ENCODE peak calls at places on chromosomes 3 and 15, in nine cellular contexts. One of them, this sample, is unnamed.

GRCh38 chr15:89781891-89782618 is 5.9 kb downstream of the MESP2 start:
- DNase-seq in A549: no peak
- DNase-seq in H1: no peak
- DNase-seq in fibroblast of lung: peak; percentile 76
- DNase-seq in AG04450: no peak
- DNase-seq in CD4-positive, CD25-positive, alpha-beta regulatory T cell: no peak
- DNase-seq in GM23248: peak; percentile 92
- DNase-seq in HCT116: peak; percentile 39
- DNase-seq in iPS DF 6.9: no peak
- DNase-seq in this sample: no peak

GRCh38 chr3:14336414-14337285 is 65.8 kb upstream of the SLC6A6 start:
- DNase-seq in H1: no peak
- DNase-seq in A549: no peak
- DNase-seq in AG04450: no peak
- DNase-seq in CD4-positive, CD25-positive, alpha-beta regulatory T cell: no peak
- DNase-seq in HCT116: no peak
- DNase-seq in GM23248: no peak
- DNase-seq in fibroblast of lung: no peak
- DNase-seq in iPS DF 6.9: no peak
- DNase-seq in this sample: no peak

GRCh38 chr15:66955871-66956585 is 109.4 kb upstream of the SMAD3 start:
- DNase-seq in HCT116: peak; percentile 56
- DNase-seq in iPS DF 6.9: no peak
- DNase-seq in AG04450: no peak
- DNase-seq in A549: peak; percentile 67
- DNase-seq in H1: no peak
- DNase-seq in fibroblast of lung: peak; percentile 82
- DNase-seq in CD4-positive, CD25-positive, alpha-beta regulatory T cell: no peak
- DNase-seq in GM23248: peak; percentile 84
- DNase-seq in this sample: peak; percentile 40

GRCh38 chr3:189132125-189132744 is 39.5 kb upstream of the TPRG1 start:
- DNase-seq in GM23248: peak; percentile 90
- DNase-seq in A549: peak; percentile 22
- DNase-seq in AG04450: peak; percentile 41
- DNase-seq in fibroblast of lung: peak; percentile 94
- DNase-seq in HCT116: peak; percentile 93
- DNase-seq in iPS DF 6.9: no peak
- DNase-seq in H1: no peak
- DNase-seq in CD4-positive, CD25-positive, alpha-beta regulatory T cell: peak; percentile 95
- DNase-seq in this sample: no peak

GRCh38 chr15:33200444-33200843 is 5.9 kb upstream of the FMN1 start:
- DNase-seq in HCT116: no peak
- DNase-seq in AG04450: no peak
- DNase-seq in H1: no peak
- DNase-seq in iPS DF 6.9: no peak
- DNase-seq in fibroblast of lung: peak; percentile 77
- DNase-seq in GM23248: no peak
- DNase-seq in A549: no peak
- DNase-seq in CD4-positive, CD25-positive, alpha-beta regulatory T cell: no peak
- DNase-seq in this sample: no peak

GRCh38 chr15:36738817-36739216 is 159.4 kb downstream of the CDIN1 start:
- DNase-seq in fibroblast of lung: no peak
- DNase-seq in HCT116: no peak
- DNase-seq in iPS DF 6.9: no peak
- DNase-seq in A549: no peak
- DNase-seq in AG04450: no peak
- DNase-seq in GM23248: no peak
- DNase-seq in H1: no peak
- DNase-seq in CD4-positive, CD25-positive, alpha-beta regulatory T cell: no peak
- DNase-seq in this sample: no peak

GRCh38 chr15:94421711-94422110 is 190.3 kb downstream of the MCTP2 start:
- DNase-seq in AG04450: no peak
- DNase-seq in HCT116: no peak
- DNase-seq in fibroblast of lung: peak; percentile 4
- DNase-seq in GM23248: no peak
- DNase-seq in A549: no peak
- DNase-seq in iPS DF 6.9: no peak
- DNase-seq in H1: no peak
- DNase-seq in CD4-positive, CD25-positive, alpha-beta regulatory T cell: no peak
- DNase-seq in this sample: no peak

GRCh38 chr15:49428392-49429095 is 5.5 kb downstream of the FGF7 start:
- DNase-seq in A549: no peak
- DNase-seq in HCT116: no peak
- DNase-seq in GM23248: peak; percentile 69
- DNase-seq in AG04450: no peak
- DNase-seq in fibroblast of lung: peak; percentile 40
- DNase-seq in H1: no peak
- DNase-seq in CD4-positive, CD25-positive, alpha-beta regulatory T cell: no peak
- DNase-seq in iPS DF 6.9: no peak
- DNase-seq in this sample: no peak

GRCh38 chr3:57594576-57594975 is 2.6 kb downstream of the ARF4 start:
- DNase-seq in A549: no peak
- DNase-seq in H1: no peak
- DNase-seq in CD4-positive, CD25-positive, alpha-beta regulatory T cell: no peak
- DNase-seq in AG04450: no peak
- DNase-seq in HCT116: no peak
- DNase-seq in iPS DF 6.9: no peak
- DNase-seq in fibroblast of lung: no peak
- DNase-seq in GM23248: no peak
- DNase-seq in this sample: no peak
- H3K4me3 ChIP-seq in A549: peak overlapping the region; percentile 84
- H3K4me3 ChIP-seq in H1: no peak overlapping the region
- H3K4me3 ChIP-seq in CD4-positive, CD25-positive, alpha-beta regulatory T cell: peak overlapping the region; percentile 88
- H3K4me3 ChIP-seq in AG04450: peak overlapping the region; percentile 100
- H3K4me3 ChIP-seq in HCT116: no peak overlapping the region
- H3K4me3 ChIP-seq in iPS DF 6.9: no peak overlapping the region
- H3K4me3 ChIP-seq in fibroblast of lung: peak overlapping the region; percentile 60
- H3K4me3 ChIP-seq in GM23248: peak overlapping the region; percentile 98
- H3K4me3 ChIP-seq in this sample: peak overlapping the region; percentile 80

GRCh38 chr3:174204765-174205164 is 654.4 kb upstream of the NAALADL2 start:
- DNase-seq in HCT116: no peak
- DNase-seq in AG04450: no peak
- DNase-seq in iPS DF 6.9: no peak
- DNase-seq in H1: no peak
- DNase-seq in CD4-positive, CD25-positive, alpha-beta regulatory T cell: no peak
- DNase-seq in GM23248: no peak
- DNase-seq in A549: no peak
- DNase-seq in fibroblast of lung: no peak
- DNase-seq in this sample: no peak

GRCh38 chr3:174206607-174207192 is 652.4 kb upstream of the NAALADL2 start:
- DNase-seq in iPS DF 6.9: no peak
- DNase-seq in H1: no peak
- DNase-seq in A549: no peak
- DNase-seq in HCT116: no peak
- DNase-seq in CD4-positive, CD25-positive, alpha-beta regulatory T cell: no peak
- DNase-seq in GM23248: peak; percentile 3
- DNase-seq in AG04450: no peak
- DNase-seq in fibroblast of lung: no peak
- DNase-seq in this sample: no peak

GRCh38 chr3:174202561-174202960 is 656.6 kb upstream of the NAALADL2 start:
- DNase-seq in CD4-positive, CD25-positive, alpha-beta regulatory T cell: no peak
- DNase-seq in H1: no peak
- DNase-seq in HCT116: no peak
- DNase-seq in iPS DF 6.9: no peak
- DNase-seq in AG04450: no peak
- DNase-seq in GM23248: peak; percentile 59
- DNase-seq in A549: no peak
- DNase-seq in fibroblast of lung: peak; percentile 67
- DNase-seq in this sample: no peak

GRCh38 chr3:174208161-174208560 is 651.0 kb upstream of the NAALADL2 start:
- DNase-seq in GM23248: no peak
- DNase-seq in HCT116: no peak
- DNase-seq in iPS DF 6.9: no peak
- DNase-seq in A549: no peak
- DNase-seq in AG04450: no peak
- DNase-seq in CD4-positive, CD25-positive, alpha-beta regulatory T cell: no peak
- DNase-seq in H1: no peak
- DNase-seq in fibroblast of lung: no peak
- DNase-seq in this sample: no peak
- H3K27ac ChIP-seq in GM23248: no peak overlapping the region
- H3K27ac ChIP-seq in HCT116: no peak overlapping the region
- H3K27ac ChIP-seq in iPS DF 6.9: no peak overlapping the region
- H3K27ac ChIP-seq in A549: no peak overlapping the region
- H3K27ac ChIP-seq in AG04450: no peak overlapping the region
- H3K27ac ChIP-seq in CD4-positive, CD25-positive, alpha-beta regulatory T cell: no peak overlapping the region
- H3K27ac ChIP-seq in H1: no peak overlapping the region
- H3K27ac ChIP-seq in fibroblast of lung: no peak overlapping the region
- H3K27ac ChIP-seq in this sample: no peak overlapping the region

GRCh38 chr3:153129426-153129825 is 32.6 kb upstream of the RAP2B start:
- DNase-seq in A549: no peak
- DNase-seq in GM23248: no peak
- DNase-seq in iPS DF 6.9: no peak
- DNase-seq in CD4-positive, CD25-positive, alpha-beta regulatory T cell: no peak
- DNase-seq in HCT116: no peak
- DNase-seq in AG04450: no peak
- DNase-seq in H1: no peak
- DNase-seq in fibroblast of lung: no peak
- DNase-seq in this sample: no peak

GRCh38 chr3:153129866-153130265 is 32.2 kb upstream of the RAP2B start:
- DNase-seq in AG04450: no peak
- DNase-seq in A549: no peak
- DNase-seq in CD4-positive, CD25-positive, alpha-beta regulatory T cell: no peak
- DNase-seq in GM23248: no peak
- DNase-seq in HCT116: no peak
- DNase-seq in fibroblast of lung: no peak
- DNase-seq in iPS DF 6.9: no peak
- DNase-seq in H1: no peak
- DNase-seq in this sample: no peak

GRCh38 chr3:153127788-153128187 is 34.2 kb upstream of the RAP2B start:
- DNase-seq in AG04450: no peak
- DNase-seq in CD4-positive, CD25-positive, alpha-beta regulatory T cell: no peak
- DNase-seq in GM23248: no peak
- DNase-seq in iPS DF 6.9: no peak
- DNase-seq in A549: no peak
- DNase-seq in HCT116: no peak
- DNase-seq in H1: no peak
- DNase-seq in fibroblast of lung: peak; percentile 38
- DNase-seq in this sample: no peak

GRCh38 chr3:153130312-153130977 is 31.6 kb upstream of the RAP2B start:
- DNase-seq in HCT116: peak; percentile 57
- DNase-seq in fibroblast of lung: peak; percentile 85
- DNase-seq in H1: no peak
- DNase-seq in AG04450: no peak
- DNase-seq in A549: peak; percentile 43
- DNase-seq in iPS DF 6.9: no peak
- DNase-seq in GM23248: peak; percentile 79
- DNase-seq in CD4-positive, CD25-positive, alpha-beta regulatory T cell: no peak
- DNase-seq in this sample: no peak
- H3K4me3 ChIP-seq in HCT116: no peak overlapping the region
- H3K4me3 ChIP-seq in fibroblast of lung: no peak overlapping the region
- H3K4me3 ChIP-seq in H1: no peak overlapping the region
- H3K4me3 ChIP-seq in AG04450: no peak overlapping the region
- H3K4me3 ChIP-seq in A549: no peak overlapping the region
- H3K4me3 ChIP-seq in iPS DF 6.9: no peak overlapping the region
- H3K4me3 ChIP-seq in GM23248: no peak overlapping the region
- H3K4me3 ChIP-seq in CD4-positive, CD25-positive, alpha-beta regulatory T cell: no peak overlapping the region
- H3K4me3 ChIP-seq in this sample: no peak overlapping the region

GRCh38 chr3:77868725-77869124 is 828.8 kb downstream of the ROBO2 start:
- DNase-seq in CD4-positive, CD25-positive, alpha-beta regulatory T cell: no peak
- DNase-seq in HCT116: no peak
- DNase-seq in GM23248: no peak
- DNase-seq in fibroblast of lung: no peak
- DNase-seq in A549: no peak
- DNase-seq in H1: no peak
- DNase-seq in iPS DF 6.9: no peak
- DNase-seq in AG04450: no peak
- DNase-seq in this sample: no peak
- H3K27ac ChIP-seq in CD4-positive, CD25-positive, alpha-beta regulatory T cell: no peak overlapping the region
- H3K27ac ChIP-seq in HCT116: no peak overlapping the region
- H3K27ac ChIP-seq in GM23248: no peak overlapping the region
- H3K27ac ChIP-seq in fibroblast of lung: no peak overlapping the region
- H3K27ac ChIP-seq in A549: no peak overlapping the region
- H3K27ac ChIP-seq in H1: no peak overlapping the region
- H3K27ac ChIP-seq in iPS DF 6.9: no peak overlapping the region
- H3K27ac ChIP-seq in AG04450: no peak overlapping the region
- H3K27ac ChIP-seq in this sample: no peak overlapping the region